ENCODE peak calls at places on chromosomes 1 and 21, in seven cellular contexts. Q is GDM1; X is ELR; T is stimulated activated naive CD4-positive, alpha-beta T cell treated with Interleukin-2 at 50 U/mL for 16 hours; W is HAP-1; O is HCT116; D is fibroblast of the aortic adventitia. U is an unnamed sample.

GRCh38 chr1:59673575-59674467 is 140.9 kb upstream of the HOOK1 start:
- DNase-seq in Q (no peak), X (no peak), T (no peak), W (no peak), O (no peak), D (no peak), U (no peak)

GRCh38 chr21:38683222-38683621 is 122.5 kb upstream of the ETS2 start:
- DNase-seq in Q (no peak), X (no peak), T (no peak), W (no peak), O (no peak), D (no peak), U (peak)

GRCh38 chr1:25864434-25864833 is 5.2 kb upstream of the AUNIP start:
- DNase-seq in Q (no peak), X (no peak), T (no peak), W (no peak), O (no peak), D (no peak), U (no peak)

GRCh38 chr1:226823643-226824042 is 46.8 kb upstream of the PSEN2 start:
- DNase-seq in Q (no peak), X (no peak), T (no peak), W (no peak), O (no peak), D (no peak), U (no peak)

GRCh38 chr1:43270421-43271095 is 775 bp downstream of the TMEM125 start:
- DNase-seq in Q (no peak), X (no peak), T (no peak), W (no peak), O (peak), D (no peak), U (peak)

GRCh38 chr1:115323366-115324004 is 14.6 kb downstream of the NGF start:
- DNase-seq in Q (no peak), X (peak), T (no peak), W (no peak), O (no peak), D (no peak), U (peak)

GRCh38 chr1:213684454-213684853 is 303.3 kb upstream of the PROX1 start:
- DNase-seq in Q (no peak), X (no peak), T (no peak), W (no peak), O (no peak), D (no peak), U (no peak)

GRCh38 chr1:214658785-214659184 is 55.8 kb downstream of the CENPF start:
- DNase-seq in Q (no peak), X (peak), T (no peak), W (no peak), O (no peak), D (peak), U (peak)

GRCh38 chr1:164560076-164560475 is 1.1 kb downstream of the PBX1 start:
- DNase-seq in Q (no peak), X (peak), T (no peak), W (no peak), O (no peak), D (peak), U (peak)

GRCh38 chr21:46247699-46248460 is 19.3 kb upstream of the LSS start:
- DNase-seq in Q (no peak), X (no peak), T (no peak), W (no peak), O (no peak), D (no peak), U (no peak)

GRCh38 chr1:235068155-235069121 is 60.2 kb downstream of the TOMM20 start:
- DNase-seq in Q (no peak), X (peak), T (no peak), W (no peak), O (peak), D (peak), U (peak)

GRCh38 chr1:26096471-26096870 is 15.2 kb upstream of the PDIK1L start:
- DNase-seq in Q (no peak), X (no peak), T (no peak), W (no peak), O (no peak), D (no peak), U (no peak)

GRCh38 chr21:25485914-25486313 is 121.4 kb downstream of the MRPL39 start:
- DNase-seq in Q (no peak), X (no peak), T (no peak), W (no peak), O (no peak), D (no peak), U (no peak)

GRCh38 chr1:51340380-51340779 is 10.0 kb upstream of the TTC39A start:
- DNase-seq in Q (no peak), X (peak), T (no peak), W (no peak), O (no peak), D (no peak), U (no peak)